ENCODE peak calls at places on chromosomes 3 and 15, in six cellular contexts. Y, G, D, V, A and L are unnamed samples.

GRCh38 chr15:94070341-94071275 is 160.8 kb upstream of the MCTP2 start:
- DNase-seq in Y (peak), G (no peak), D (no peak), V (no peak), A (no peak), L (no peak)

GRCh38 chr15:28125673-28126651 is 26.8 kb upstream of the OCA2 start:
- DNase-seq in Y (peak), G (peak), D (no peak), V (no peak), A (no peak), L (no peak)

GRCh38 chr3:37571269-37571668 is 290.4 kb upstream of the CTDSPL start:
- DNase-seq in Y (no peak), G (no peak), D (no peak), V (no peak), A (no peak), L (no peak)

GRCh38 chr3:85074003-85074402 is 115.2 kb downstream of the CADM2 start:
- DNase-seq in Y (no peak), G (no peak), D (no peak), V (no peak), A (no peak), L (no peak)

GRCh38 chr3:99825239-99825638 is 7.6 kb downstream of the CMSS1 start:
- DNase-seq in Y (no peak), G (no peak), D (no peak), V (no peak), A (no peak), L (no peak)

GRCh38 chr15:60758961-60759729 is 280.2 kb upstream of the ICE2 start:
- DNase-seq in Y (peak), G (peak), D (no peak), V (no peak), A (peak), L (no peak)

GRCh38 chr3:43213631-43214030 is 72.7 kb upstream of the SNRK start:
- DNase-seq in Y (no peak), G (no peak), D (no peak), V (no peak), A (no peak), L (no peak)

GRCh38 chr3:106745344-106746168 is 631.7 kb upstream of the CCDC54 start:
- DNase-seq in Y (peak), G (no peak), D (no peak), V (no peak), A (no peak), L (no peak)

GRCh38 chr3:127456471-127457093 is 134.0 kb downstream of the TPRA1 start:
- DNase-seq in Y (peak), G (no peak), D (no peak), V (no peak), A (no peak), L (no peak)

GRCh38 chr3:179464296-179465092 is 13.2 kb upstream of the GNB4 start:
- DNase-seq in Y (no peak), G (no peak), D (peak), V (no peak), A (no peak), L (peak)